ENCODE peak calls at places on chromosomes 7 and 10, in seven cellular contexts. L, T, N, A, R, J and H are unnamed samples.

GRCh38 chr7:138871065-138871464 is 73.1 kb upstream of the ATP6V0A4 start:
- DNase-seq in N (no peak), R (no peak), A (no peak), J (no peak), T (no peak), L (no peak), H (no peak)

GRCh38 chr7:96097802-96098201 is 224.1 kb downstream of the SLC25A13 start:
- DNase-seq in N (no peak), L (no peak), A (no peak), R (peak; percentile 66), J (no peak), T (no peak), H (no peak)

GRCh38 chr10:21195149-21195731 is 298.1 kb upstream of the NEBL start:
- DNase-seq in J (no peak), R (no peak), T (no peak), L (no peak), A (no peak), N (no peak), H (no peak)

GRCh38 chr10:68628576-68629127 is 68.5 kb downstream of the TET1 start:
- DNase-seq in J (no peak), R (peak; percentile 34), T (no peak), A (no peak), L (no peak), N (peak; percentile 34), H (no peak)

GRCh38 chr10:125559210-125559609 is 123.8 kb downstream of the TEX36 start:
- DNase-seq in N (no peak), J (no peak), L (no peak), T (no peak), A (no peak), R (no peak), H (no peak)

GRCh38 chr7:36249091-36249490 is 96.0 kb downstream of the EEPD1 start:
- DNase-seq in N (no peak), R (no peak), J (no peak), A (no peak), T (no peak), L (no peak), H (no peak)

GRCh38 chr7:22127835-22128527 is 182.3 kb upstream of the CDCA7L start:
- DNase-seq in T (no peak), J (no peak), N (no peak), L (no peak), R (no peak), A (no peak), H (no peak)

GRCh38 chr10:96306516-96306915 is 2.3 kb downstream of the DNTT start:
- DNase-seq in L (no peak), R (no peak), T (no peak), J (no peak), N (no peak), A (no peak), H (peak; percentile 59)

GRCh38 chr10:132631348-132631735 is 93.8 kb downstream of the INPP5A start:
- DNase-seq in R (no peak), T (no peak), N (peak; percentile 50), J (no peak), L (no peak), A (no peak), H (no peak)

GRCh38 chr10:11823122-11823988 is at the start of gene PROSER2:
- DNase-seq in A (no peak), N (peak; percentile 54), R (peak; percentile 52), T (no peak), L (peak; percentile 22), J (peak; percentile 53), H (no peak)

GRCh38 chr10:102243304-102243703 is 2.0 kb upstream of the PITX3 start:
- DNase-seq in T (no peak), J (no peak), N (peak; percentile 92), R (peak; percentile 83), L (no peak), A (no peak), H (no peak)

GRCh38 chr10:75508239-75508813 is 76.9 kb downstream of the LRMDA start:
- DNase-seq in L (no peak), N (peak; percentile 13), J (no peak), T (no peak), A (no peak), R (peak; percentile 55), H (no peak)

GRCh38 chr10:36591436-36591835 is 534.0 kb upstream of the ANKRD30A start:
- DNase-seq in L (no peak), J (no peak), R (no peak), A (no peak), T (no peak), N (no peak), H (no peak)

GRCh38 chr7:123871998-123872867 is 27.3 kb downstream of the HYAL4 start:
- DNase-seq in R (peak; percentile 42), L (no peak), J (peak; percentile 51), T (no peak), N (peak; percentile 47), A (no peak), H (peak; percentile 26)

GRCh38 chr7:2159176-2159520 is 73.6 kb downstream of the MAD1L1 start:
- DNase-seq in T (no peak), A (no peak), J (no peak), N (no peak), L (no peak), R (no peak), H (no peak)

GRCh38 chr7:133601607-133602006 is 348.7 kb downstream of the EXOC4 start:
- DNase-seq in A (no peak), L (no peak), T (no peak), N (no peak), R (no peak), J (no peak), H (no peak)

GRCh38 chr7:38846280-38846679 is 62.7 kb downstream of the VPS41 start:
- DNase-seq in A (no peak), J (no peak), N (peak; percentile 94), L (no peak), R (peak; percentile 78), T (no peak), H (no peak)

GRCh38 chr7:48839108-48839507 is 85.2 kb upstream of the CDC14C start:
- DNase-seq in T (no peak), L (no peak), J (no peak), R (no peak), N (no peak), A (no peak), H (no peak)

GRCh38 chr10:100167521-100168312 is 18.1 kb downstream of the ERLIN1 start:
- DNase-seq in T (no peak), L (no peak), R (no peak), N (no peak), J (no peak), A (no peak), H (no peak)

GRCh38 chr7:47327698-47328391 is 254.1 kb downstream of the TNS3 start:
- DNase-seq in A (peak; percentile 66), T (peak; percentile 79), L (no peak), N (peak; percentile 94), R (peak; percentile 81), J (no peak), H (peak; percentile 94)

GRCh38 chr10:110828525-110828924 is 43.2 kb upstream of the PDCD4 start:
- DNase-seq in R (no peak), L (no peak), J (no peak), N (no peak), A (no peak), T (no peak), H (no peak)

GRCh38 chr10:120396228-120396627 is 60.8 kb upstream of the PLPP4 start:
- DNase-seq in N (no peak), A (no peak), T (no peak), J (no peak), R (no peak), L (no peak), H (no peak)

GRCh38 chr10:77405771-77406241 is 231.8 kb downstream of the KCNMA1 start:
- DNase-seq in L (no peak), T (no peak), A (no peak), R (peak; percentile 80), J (peak; percentile 48), N (peak; percentile 87), H (no peak)

GRCh38 chr7:116534790-116535189 is 10.0 kb downstream of the CAV1 start:
- DNase-seq in R (no peak), T (no peak), N (peak; percentile 78), J (no peak), A (no peak), L (no peak), H (no peak)

GRCh38 chr10:119667562-119668328 is 16.6 kb downstream of the BAG3 start:
- DNase-seq in J (no peak), L (no peak), A (peak; percentile 65), N (peak; percentile 99), R (peak; percentile 98), T (no peak), H (no peak)

GRCh38 chr10:44193156-44193555 is 191.7 kb downstream of the CXCL12 start:
- DNase-seq in J (no peak), A (no peak), T (no peak), L (no peak), N (no peak), R (no peak), H (no peak)

GRCh38 chr7:131511071-131511470 is 45.4 kb downstream of the PODXL start:
- DNase-seq in L (no peak), T (no peak), N (no peak), A (no peak), R (no peak), J (no peak), H (no peak)

GRCh38 chr10:63798599-63799498 is 277.6 kb downstream of the REEP3 start:
- DNase-seq in A (no peak), R (peak; percentile 78), L (no peak), T (no peak), N (peak; percentile 96), J (no peak), H (peak; percentile 7)

GRCh38 chr10:17025444-17026295 is 103.9 kb downstream of the CUBN start:
- DNase-seq in R (peak; percentile 99), J (peak; percentile 83), N (peak; percentile 99), T (no peak), L (no peak), A (peak; percentile 67), H (no peak)

GRCh38 chr7:139177696-139178095 is 53.3 kb upstream of the UBN2 start:
- DNase-seq in A (no peak), N (no peak), T (no peak), R (no peak), J (no peak), L (no peak), H (no peak)

GRCh38 chr10:43254199-43254730 is 12.6 kb downstream of the RASGEF1A start:
- DNase-seq in A (no peak), R (no peak), L (no peak), N (no peak), J (no peak), T (no peak), H (no peak)

GRCh38 chr10:97028126-97028831 is 157.5 kb downstream of the SLIT1 start:
- DNase-seq in A (no peak), R (peak; percentile 82), L (no peak), J (no peak), N (peak; percentile 74), T (no peak), H (no peak)

GRCh38 chr10:90028312-90028711 is 326.9 kb downstream of the KIF20B start:
- DNase-seq in J (no peak), A (no peak), N (no peak), L (no peak), T (no peak), R (no peak), H (no peak)

GRCh38 chr10:130341325-130341724 is 205.1 kb downstream of the GLRX3 start:
- DNase-seq in A (no peak), L (no peak), R (no peak), N (no peak), J (peak; percentile 42), T (no peak), H (no peak)

GRCh38 chr10:132037676-132037975 is 28.1 kb upstream of the JAKMIP3 start:
- DNase-seq in N (no peak), L (no peak), R (no peak), A (no peak), J (no peak), T (no peak), H (no peak)

GRCh38 chr7:72336887-72337821 is 75.0 kb downstream of the CALN1 start:
- DNase-seq in T (no peak), N (no peak), J (no peak), L (no peak), A (no peak), R (no peak), H (no peak)